ENCODE peak calls at places on chromosomes 12 and 14, in eight cellular contexts. B, P, V, E, H, L, T and C are unnamed samples.

GRCh38 chr12:115934046-115934445 is 343.4 kb downstream of the MED13L start:
- DNase-seq in B (no peak), P (no peak), V (no peak), E (no peak), H (no peak), L (no peak), T (no peak), C (no peak)

GRCh38 chr14:67955241-67955640 is 135.7 kb downstream of the RAD51B start:
- DNase-seq in B (no peak), P (no peak), V (no peak), E (no peak), H (no peak), L (no peak), T (no peak), C (no peak)

GRCh38 chr14:50351016-50351415 is 38.9 kb downstream of the DMAC2L start:
- DNase-seq in B (no peak), P (no peak), V (no peak), E (peak; percentile 59), H (peak; percentile 31), L (no peak), T (no peak), C (no peak)

GRCh38 chr14:50025776-50026175 is 90.6 kb downstream of the VCPKMT start:
- DNase-seq in B (no peak), P (no peak), V (no peak), E (no peak), H (peak; percentile 48), L (no peak), T (no peak), C (peak; percentile 58)

GRCh38 chr12:2679816-2680675 is 114.7 kb upstream of the FKBP4 start:
- DNase-seq in B (no peak), P (no peak), V (no peak), E (no peak), H (no peak), L (peak; percentile 60), T (no peak), C (no peak)

GRCh38 chr12:13074396-13075113 is 28.9 kb downstream of the GSG1 start:
- DNase-seq in B (no peak), P (no peak), V (no peak), E (no peak), H (no peak), L (no peak), T (no peak), C (peak; percentile 25)

GRCh38 chr14:102768223-102769048 is 8.8 kb upstream of the TRAF3 start:
- DNase-seq in B (no peak), P (no peak), V (peak; percentile 86), E (no peak), H (no peak), L (no peak), T (no peak), C (no peak)

GRCh38 chr12:1779783-1780182 is 40.6 kb upstream of the LRTM2 start:
- DNase-seq in B (no peak), P (no peak), V (no peak), E (peak; percentile 82), H (peak; percentile 88), L (no peak), T (no peak), C (no peak)

GRCh38 chr14:69587389-69587788 is 12.7 kb upstream of the CCDC177 start:
- DNase-seq in B (no peak), P (no peak), V (no peak), E (no peak), H (no peak), L (no peak), T (no peak), C (no peak)

GRCh38 chr12:118119449-118119879 is 15.7 kb upstream of the VSIG10 start:
- DNase-seq in B (no peak), P (no peak), V (no peak), E (no peak), H (no peak), L (no peak), T (no peak), C (no peak)
- TF ChIP-seq CTCF in B (no peak), P (no peak), V (no peak), E (no peak), H (no peak), L (no peak), T (no peak), C (no peak)

GRCh38 chr12:6122211-6122610 is 2.3 kb downstream of the VWF start:
- DNase-seq in B (no peak), P (no peak), V (no peak), E (no peak), H (no peak), L (no peak), T (no peak), C (no peak)
- H3K4me3 ChIP-seq in B (peak overlapping the region; percentile 43), P (no peak overlapping the region), V (no peak overlapping the region), E (peak overlapping the region; percentile 7), H (no peak overlapping the region), L (no peak overlapping the region), T (no peak overlapping the region), C (no peak overlapping the region)

GRCh38 chr12:4251228-4251891 is 22.2 kb upstream of the CCND2 start:
- DNase-seq in B (peak; percentile 42), P (no peak), V (no peak), E (no peak), H (no peak), L (no peak), T (no peak), C (no peak)
- TF ChIP-seq CTCF in B (no peak), P (no peak), V (peak; percentile 19), E (no peak), H (no peak), L (no peak), T (no peak), C (no peak)

DNA sequence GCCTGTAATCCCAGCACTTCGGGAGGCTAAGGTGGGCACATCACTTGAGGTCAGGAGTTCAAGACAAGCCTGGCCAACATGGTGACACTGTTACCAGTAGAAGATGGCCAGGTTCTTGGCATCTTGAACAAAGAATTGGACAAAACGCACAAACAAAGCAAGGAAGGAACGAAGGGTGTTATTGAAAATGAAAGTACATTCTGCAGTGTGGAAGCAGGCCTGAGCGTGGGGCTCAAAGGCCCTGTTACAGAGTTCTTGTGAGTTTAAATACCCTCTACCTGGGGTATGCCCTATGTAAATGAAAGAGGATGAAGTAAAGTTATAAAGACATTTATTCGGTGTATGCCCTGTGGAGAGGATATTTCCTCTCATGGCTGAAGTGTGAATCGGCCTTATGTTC is 20.8 kb upstream of the CDK17 start:
- DNase-seq in B (no peak), P (no peak), V (no peak), E (peak; percentile 71), H (no peak), L (no peak), T (no peak), C (no peak)
- H3K4me3 ChIP-seq in B (peak overlapping the region; percentile 20), P (no peak overlapping the region), V (no peak overlapping the region), E (no peak overlapping the region), H (no peak overlapping the region), L (no peak overlapping the region), T (no peak overlapping the region), C (no peak overlapping the region)

DNA sequence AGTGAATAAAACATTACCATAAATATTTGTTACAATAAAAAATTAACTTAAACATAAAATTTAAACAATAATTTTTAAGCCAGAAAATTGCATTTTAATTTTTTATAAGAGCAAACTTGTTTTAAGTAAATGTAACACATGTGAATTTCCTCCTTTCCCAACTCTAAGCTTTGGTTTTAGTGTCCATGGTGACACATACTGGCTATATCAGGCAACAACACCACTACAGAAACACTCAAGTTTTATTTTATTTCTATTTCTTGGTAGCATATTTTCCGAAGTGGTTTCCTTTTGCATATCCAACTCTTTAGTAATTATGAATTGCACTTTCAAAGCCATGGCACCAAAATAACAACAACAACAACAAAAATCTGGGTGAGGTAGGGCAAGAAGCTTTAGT is 2.2 kb downstream of the NELL2 start:
- DNase-seq in B (no peak), P (no peak), V (no peak), E (no peak), H (peak; percentile 29), L (no peak), T (no peak), C (peak; percentile 15)
- TF ChIP-seq CTCF in B (no peak), P (peak; percentile 30), V (peak; percentile 22), E (no peak), H (peak; percentile 22), L (no peak), T (peak; percentile 17), C (peak; percentile 24)

GRCh38 chr12:107164392-107164791 is 71.0 kb upstream of the CRY1 start:
- DNase-seq in B (no peak), P (no peak), V (no peak), E (no peak), H (no peak), L (no peak), T (no peak), C (no peak)
- H3K4me3 ChIP-seq in B (no peak overlapping the region), P (no peak overlapping the region), V (no peak overlapping the region), E (no peak overlapping the region), H (no peak overlapping the region), L (no peak overlapping the region), T (no peak overlapping the region), C (no peak overlapping the region)

GRCh38 chr12:69879007-69879960 is 54.3 kb downstream of the MYRFL start:
- DNase-seq in B (no peak), P (peak; percentile 7), V (no peak), E (peak; percentile 76), H (peak; percentile 79), L (no peak), T (peak; percentile 46), C (peak; percentile 75)
- TF ChIP-seq CTCF in B (peak; percentile 89), P (peak; percentile 88), V (peak; percentile 87), E (peak; percentile 87), H (peak; percentile 87), L (no peak), T (peak; percentile 76), C (peak; percentile 94)

GRCh38 chr14:85235868-85236267 is 294.1 kb upstream of the FLRT2 start:
- DNase-seq in B (no peak), P (no peak), V (no peak), E (peak; percentile 24), H (no peak), L (no peak), T (no peak), C (no peak)
- H3K4me3 ChIP-seq in B (no peak overlapping the region), P (no peak overlapping the region), V (no peak overlapping the region), E (no peak overlapping the region), H (no peak overlapping the region), L (no peak overlapping the region), T (no peak overlapping the region), C (no peak overlapping the region)